ENCODE peak calls at places on chromosome 2, in four cellular contexts. Q is K562, K is H1, Y is HepG2. D is an unnamed sample.

GRCh38 chr2:60793169-60793568 is 37.1 kb downstream of the PAPOLG start:
- DNase-seq in Q (no peak), K (no peak), Y (no peak), D (no peak)

GRCh38 chr2:174873457-174873856 is 109.2 kb upstream of the CHRNA1 start:
- DNase-seq in Q (no peak), K (no peak), Y (no peak), D (no peak)

GRCh38 chr2:182606728-182607681 is 109.1 kb upstream of the DNAJC10 start:
- DNase-seq in Q (no peak), K (no peak), Y (no peak), D (no peak)

GRCh38 chr2:225660262-225661091 is 261.0 kb downstream of the NYAP2 start:
- DNase-seq in Q (peak; percentile 75), K (no peak), Y (peak; percentile 53), D (peak; percentile 62)

GRCh38 chr2:24512836-24513235 is 21.8 kb downstream of the NCOA1 start:
- DNase-seq in Q (no peak), K (no peak), Y (no peak), D (no peak)

GRCh38 chr2:102592601-102593000 is 26.8 kb upstream of the SLC9A2 start:
- DNase-seq in Q (peak; percentile 18), K (no peak), Y (no peak), D (no peak)

GRCh38 chr2:88055049-88055435 is 541 bp downstream of the KRCC1 start:
- DNase-seq in Q (no peak), K (no peak), Y (no peak), D (peak; percentile 42)

GRCh38 chr2:36270758-36271157 is 84.8 kb upstream of the CRIM1 start:
- DNase-seq in Q (no peak), K (peak; percentile 74), Y (no peak), D (no peak)

GRCh38 chr2:66509326-66509811 is 74.4 kb downstream of the MEIS1 start:
- DNase-seq in Q (no peak), K (no peak), Y (no peak), D (no peak)

GRCh38 chr2:230904856-230905447 is 20.1 kb downstream of the GPR55 start:
- DNase-seq in Q (no peak), K (no peak), Y (no peak), D (no peak)

GRCh38 chr2:38586926-38587325 is 15.8 kb downstream of the HNRNPLL start:
- DNase-seq in Q (no peak), K (no peak), Y (no peak), D (no peak)

GRCh38 chr2:196954001-196954400 is 27.5 kb upstream of the PGAP1 start:
- DNase-seq in Q (peak; percentile 16), K (no peak), Y (no peak), D (no peak)

GRCh38 chr2:52264488-52264887 is 1232.6 kb upstream of the NRXN1 start:
- DNase-seq in Q (no peak), K (no peak), Y (no peak), D (no peak)

GRCh38 chr2:85852979-85853498 is 35.8 kb downstream of the ST3GAL5 start:
- DNase-seq in Q (no peak), K (no peak), Y (no peak), D (no peak)

DNA sequence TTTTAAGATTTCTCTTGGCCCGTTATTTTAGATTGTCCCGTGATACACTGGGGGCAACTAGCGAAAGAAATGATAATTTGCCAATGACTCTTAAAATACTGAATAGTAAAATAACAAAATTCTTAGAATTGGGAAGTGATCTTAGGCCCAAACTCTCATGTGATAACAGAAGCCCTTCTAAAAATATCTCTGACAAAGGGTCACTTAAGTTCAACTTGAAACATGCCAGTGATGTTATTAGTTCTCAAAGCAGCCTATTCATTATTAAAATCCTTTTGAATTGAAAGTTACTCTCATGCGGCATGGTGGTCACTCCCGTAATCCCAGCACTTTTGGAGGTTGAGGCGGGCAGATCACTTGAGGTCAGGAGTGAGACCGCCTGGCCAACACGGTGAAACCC is 920.9 kb downstream of the NRXN1 start:
- DNase-seq in Q (no peak), K (no peak), Y (no peak), D (no peak)
- TF ChIP-seq PHF8 in Q (no peak), K (no peak), Y (no peak), D (no peak)

GRCh38 chr2:63697160-63697559 is 108.4 kb downstream of the MDH1 start:
- DNase-seq in Q (no peak), K (no peak), Y (no peak), D (no peak)

GRCh38 chr2:63700276-63700675 is 111.5 kb downstream of the MDH1 start:
- DNase-seq in Q (no peak), K (no peak), Y (no peak), D (no peak)

GRCh38 chr2:63701406-63701805 is 112.6 kb downstream of the MDH1 start:
- DNase-seq in Q (no peak), K (no peak), Y (no peak), D (no peak)

GRCh38 chr2:63699549-63699839 is 110.7 kb downstream of the MDH1 start:
- DNase-seq in Q (no peak), K (no peak), Y (no peak), D (no peak)

DNA sequence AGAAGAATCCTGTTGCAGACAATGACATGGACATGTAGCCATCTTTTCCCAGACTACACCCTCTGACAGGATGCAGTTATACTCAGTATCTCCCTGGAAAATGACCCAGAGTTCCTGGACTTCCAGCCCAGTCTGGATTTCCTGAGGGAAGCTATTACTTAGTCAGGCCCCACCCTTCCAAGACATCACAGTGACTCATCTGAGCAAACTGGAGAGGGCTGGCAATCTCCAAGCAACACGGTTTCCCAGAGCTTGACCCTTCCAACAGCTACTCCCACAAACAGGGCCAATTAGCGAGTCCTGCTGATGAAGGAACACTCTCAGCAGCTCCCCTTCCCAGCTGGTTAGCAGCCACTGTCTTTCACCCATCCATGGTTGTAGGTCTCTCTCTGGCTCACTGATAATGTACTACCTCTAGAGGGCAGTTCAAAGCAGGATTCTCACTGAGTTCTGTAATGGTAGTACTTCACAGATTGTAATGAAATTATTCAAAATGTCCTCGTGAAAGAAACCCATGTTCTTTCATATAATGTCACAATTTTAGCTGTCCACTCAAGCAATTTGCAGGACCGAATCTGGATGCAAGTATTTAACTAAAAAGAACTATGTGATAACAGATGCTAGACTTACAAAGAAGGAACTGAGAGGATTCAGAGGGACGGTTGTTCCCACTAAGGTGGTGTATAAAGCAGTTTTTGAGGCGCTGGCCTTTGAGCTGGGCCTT is 110.2 kb downstream of the MDH1 start:
- DNase-seq in Q (peak; percentile 47), K (peak; percentile 51), Y (peak; percentile 72), D (peak; percentile 93)
- TF ChIP-seq PHF8 in Q (no peak), K (no peak), Y (no peak), D (no peak)

DNA sequence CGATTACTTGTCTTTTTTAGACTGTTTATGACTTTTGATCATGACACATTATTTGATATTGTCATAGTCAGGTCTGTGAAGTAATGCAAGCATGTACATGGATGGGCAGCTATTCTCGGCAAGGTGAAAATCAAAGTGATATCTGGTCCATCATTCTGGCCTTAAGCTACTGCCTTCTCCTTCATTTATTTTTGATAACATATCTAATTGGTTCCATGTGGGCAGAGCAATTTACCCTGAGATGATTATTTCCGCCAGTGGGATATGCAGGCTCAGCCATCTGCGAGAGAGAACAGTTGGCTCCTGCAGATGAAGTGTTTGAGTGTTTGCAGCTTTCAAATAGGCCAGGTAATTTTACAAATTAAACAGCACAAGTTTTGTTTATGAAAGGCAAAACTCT is 116.3 kb downstream of the LYPD6 start:
- DNase-seq in Q (no peak), K (no peak), Y (no peak), D (no peak)
- TF ChIP-seq PHF8 in Q (no peak), K (no peak), Y (no peak), D (no peak)

DNA sequence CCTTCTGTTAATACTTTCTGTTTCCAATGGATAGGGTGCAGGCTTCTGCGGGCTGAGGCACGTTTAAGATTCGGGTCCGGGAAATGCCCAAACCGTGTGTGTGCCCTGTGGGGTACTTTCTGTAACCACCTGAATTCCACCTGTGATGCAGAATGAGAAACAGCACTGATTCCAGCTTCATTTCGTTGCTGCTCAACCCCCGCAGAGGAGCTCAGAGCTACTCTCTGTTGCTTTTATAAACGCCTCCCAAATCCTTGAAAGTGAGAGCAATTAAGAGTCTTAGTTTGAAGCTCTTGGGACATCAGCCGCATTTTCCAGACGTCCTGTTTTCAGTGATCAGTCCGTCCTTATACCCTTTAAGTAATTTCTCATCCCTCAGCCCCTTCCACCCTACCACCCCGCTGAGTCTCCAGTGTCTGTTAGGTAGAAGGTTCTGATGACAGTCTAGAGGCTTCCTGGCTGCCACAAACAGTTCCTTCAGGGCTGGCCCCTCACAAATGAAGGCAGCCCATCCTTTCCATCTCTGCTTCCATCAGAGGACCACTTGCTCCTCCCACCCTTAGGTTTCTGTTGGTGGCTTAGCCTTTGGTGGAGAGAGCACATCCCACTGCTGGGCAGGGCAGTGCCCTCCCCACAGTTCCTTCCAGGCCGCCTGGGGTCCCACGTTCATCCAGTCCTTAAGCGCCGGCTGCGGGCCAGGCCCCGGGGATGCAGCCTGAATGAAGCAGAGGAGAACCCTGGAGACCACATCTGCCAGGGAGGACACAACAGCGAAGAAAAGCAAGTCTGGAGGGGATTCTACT is 230.1 kb downstream of the SEPTIN10 start:
- DNase-seq in Q (no peak), K (no peak), Y (no peak), D (no peak)
- TF ChIP-seq PHF8 in Q (no peak), K (no peak), Y (no peak), D (no peak)

GRCh38 chr2:239735131-239735828 is 289.9 kb downstream of the NDUFA10 start:
- DNase-seq in Q (peak; percentile 25), K (no peak), Y (peak; percentile 32), D (no peak)
- TF ChIP-seq PHF8 in Q (no peak), K (no peak), Y (no peak), D (no peak)

GRCh38 chr2:100290718-100291151 is 31.6 kb downstream of the LONRF2 start:
- DNase-seq in Q (no peak), K (no peak), Y (no peak), D (no peak)

GRCh38 chr2:100291152-100291970 is 30.9 kb downstream of the LONRF2 start:
- DNase-seq in Q (peak; percentile 98), K (no peak), Y (peak; percentile 72), D (peak; percentile 99)

GRCh38 chr2:100294162-100294497 is 28.2 kb downstream of the LONRF2 start:
- DNase-seq in Q (no peak), K (no peak), Y (no peak), D (no peak)

GRCh38 chr2:100293341-100294161 is 28.8 kb downstream of the LONRF2 start:
- DNase-seq in Q (peak; percentile 38), K (no peak), Y (no peak), D (no peak)

GRCh38 chr2:100292022-100292580 is 30.2 kb downstream of the LONRF2 start:
- DNase-seq in Q (peak; percentile 96), K (no peak), Y (peak; percentile 14), D (peak; percentile 99)
- TF ChIP-seq PHF8 in Q (no peak), K (no peak), Y (no peak), D (no peak)

GRCh38 chr2:58730764-58731487 is 489.8 kb upstream of the FANCL start:
- DNase-seq in Q (peak; percentile 86), K (no peak), Y (no peak), D (no peak)

GRCh38 chr2:58727977-58728656 is 487.0 kb upstream of the FANCL start:
- DNase-seq in Q (no peak), K (no peak), Y (no peak), D (no peak)

GRCh38 chr2:58734365-58734764 is 493.2 kb upstream of the FANCL start:
- DNase-seq in Q (peak; percentile 35), K (no peak), Y (peak; percentile 35), D (peak; percentile 6)

GRCh38 chr2:58731488-58731869 is 490.4 kb upstream of the FANCL start:
- DNase-seq in Q (peak; percentile 83), K (no peak), Y (no peak), D (no peak)

GRCh38 chr2:58732999-58733398 is 491.9 kb upstream of the FANCL start:
- DNase-seq in Q (no peak), K (no peak), Y (no peak), D (no peak)
- TF ChIP-seq PHF8 in Q (no peak), K (no peak), Y (no peak), D (no peak)

GRCh38 chr2:8794923-8795825 is 42.2 kb downstream of the KIDINS220 start:
- DNase-seq in Q (no peak), K (no peak), Y (no peak), D (no peak)
- TF ChIP-seq PHF8 in Q (no peak), K (no peak), Y (no peak), D (no peak)